ENCODE peak calls at places on chromosome 22, in five cellular contexts. One of them, this sample, is unnamed.

GRCh38 chr22:25567305-25567704 is 2.8 kb downstream of the GRK3 start:
- DNase-seq in WTC11: no peak
- DNase-seq in K562: no peak
- DNase-seq in HepG2: no peak
- DNase-seq in GM12878: no peak
- DNase-seq in this sample: no peak

GRCh38 chr22:27345681-27346080 is 455.9 kb downstream of the MN1 start:
- DNase-seq in WTC11: no peak
- DNase-seq in K562: no peak
- DNase-seq in HepG2: no peak
- DNase-seq in GM12878: no peak
- DNase-seq in this sample: no peak

GRCh38 chr22:48667289-48667688 is 1160.4 kb downstream of the BRD1 start:
- DNase-seq in WTC11: no peak
- DNase-seq in K562: no peak
- DNase-seq in HepG2: no peak
- DNase-seq in GM12878: no peak
- DNase-seq in this sample: no peak

GRCh38 chr22:19430890-19431541 is 517 bp downstream of the HIRA start:
- DNase-seq in WTC11: peak
- DNase-seq in K562: no peak
- DNase-seq in HepG2: peak
- DNase-seq in GM12878: no peak
- DNase-seq in this sample: no peak

GRCh38 chr22:28444659-28445058 is 235.0 kb downstream of the TTC28 start:
- DNase-seq in WTC11: no peak
- DNase-seq in K562: no peak
- DNase-seq in HepG2: no peak
- DNase-seq in GM12878: no peak
- DNase-seq in this sample: no peak

GRCh38 chr22:29700949-29701927 is 18.6 kb upstream of the CABP7 start:
- DNase-seq in WTC11: peak
- DNase-seq in K562: peak
- DNase-seq in HepG2: peak
- DNase-seq in GM12878: no peak
- DNase-seq in this sample: no peak

GRCh38 chr22:48943567-48944432 is 883.9 kb downstream of the BRD1 start:
- DNase-seq in WTC11: peak
- DNase-seq in K562: peak
- DNase-seq in HepG2: peak
- DNase-seq in GM12878: no peak
- DNase-seq in this sample: peak

GRCh38 chr22:22593964-22594656 is 35.0 kb upstream of the PRAME start:
- DNase-seq in WTC11: peak
- DNase-seq in K562: peak
- DNase-seq in HepG2: peak
- DNase-seq in GM12878: no peak
- DNase-seq in this sample: peak

GRCh38 chr22:44862981-44863860 is 110.8 kb downstream of the ARHGAP8 start:
- DNase-seq in WTC11: peak
- DNase-seq in K562: peak
- DNase-seq in HepG2: no peak
- DNase-seq in GM12878: no peak
- DNase-seq in this sample: peak

GRCh38 chr22:44914026-44914721 is 95.6 kb downstream of the PHF21B start:
- DNase-seq in WTC11: no peak
- DNase-seq in K562: no peak
- DNase-seq in HepG2: no peak
- DNase-seq in GM12878: no peak
- DNase-seq in this sample: no peak

GRCh38 chr22:26542831-26543230 is 30.6 kb upstream of the TFIP11 start:
- DNase-seq in WTC11: no peak
- DNase-seq in K562: no peak
- DNase-seq in HepG2: no peak
- DNase-seq in GM12878: no peak
- DNase-seq in this sample: no peak

GRCh38 chr22:22923379-22923778 is 35.8 kb downstream of the IGLL5 start:
- DNase-seq in WTC11: no peak
- DNase-seq in K562: peak
- DNase-seq in HepG2: no peak
- DNase-seq in GM12878: no peak
- DNase-seq in this sample: no peak

GRCh38 chr22:17120281-17120680 is 879 bp downstream of the TMEM121B start:
- DNase-seq in WTC11: peak
- DNase-seq in K562: peak
- DNase-seq in HepG2: no peak
- DNase-seq in GM12878: no peak
- DNase-seq in this sample: peak

GRCh38 chr22:29326481-29326880 is 11.0 kb upstream of the RASL10A start:
- DNase-seq in WTC11: no peak
- DNase-seq in K562: no peak
- DNase-seq in HepG2: no peak
- DNase-seq in GM12878: no peak
- DNase-seq in this sample: no peak

GRCh38 chr22:19167106-19167869 is 11.2 kb downstream of the SLC25A1 start:
- DNase-seq in WTC11: no peak
- DNase-seq in K562: no peak
- DNase-seq in HepG2: no peak
- DNase-seq in GM12878: no peak
- DNase-seq in this sample: no peak

GRCh38 chr22:20439928-20440575 is 2.4 kb upstream of the SCARF2 start:
- DNase-seq in WTC11: no peak
- DNase-seq in K562: no peak
- DNase-seq in HepG2: no peak
- DNase-seq in GM12878: no peak
- DNase-seq in this sample: no peak

GRCh38 chr22:30940655-30941362 is 27.8 kb downstream of the MORC2 start:
- DNase-seq in WTC11: no peak
- DNase-seq in K562: no peak
- DNase-seq in HepG2: no peak
- DNase-seq in GM12878: no peak
- DNase-seq in this sample: no peak

GRCh38 chr22:35208003-35208402 is 49.3 kb upstream of the HMGXB4 start:
- DNase-seq in WTC11: no peak
- DNase-seq in K562: no peak
- DNase-seq in HepG2: no peak
- DNase-seq in GM12878: no peak
- DNase-seq in this sample: no peak
- TF ChIP-seq ATF2 in WTC11: no peak
- TF ChIP-seq ATF2 in K562: no peak
- TF ChIP-seq ATF2 in HepG2: no peak
- TF ChIP-seq ATF2 in GM12878: no peak
- TF ChIP-seq ATF2 in this sample: no peak

DNA sequence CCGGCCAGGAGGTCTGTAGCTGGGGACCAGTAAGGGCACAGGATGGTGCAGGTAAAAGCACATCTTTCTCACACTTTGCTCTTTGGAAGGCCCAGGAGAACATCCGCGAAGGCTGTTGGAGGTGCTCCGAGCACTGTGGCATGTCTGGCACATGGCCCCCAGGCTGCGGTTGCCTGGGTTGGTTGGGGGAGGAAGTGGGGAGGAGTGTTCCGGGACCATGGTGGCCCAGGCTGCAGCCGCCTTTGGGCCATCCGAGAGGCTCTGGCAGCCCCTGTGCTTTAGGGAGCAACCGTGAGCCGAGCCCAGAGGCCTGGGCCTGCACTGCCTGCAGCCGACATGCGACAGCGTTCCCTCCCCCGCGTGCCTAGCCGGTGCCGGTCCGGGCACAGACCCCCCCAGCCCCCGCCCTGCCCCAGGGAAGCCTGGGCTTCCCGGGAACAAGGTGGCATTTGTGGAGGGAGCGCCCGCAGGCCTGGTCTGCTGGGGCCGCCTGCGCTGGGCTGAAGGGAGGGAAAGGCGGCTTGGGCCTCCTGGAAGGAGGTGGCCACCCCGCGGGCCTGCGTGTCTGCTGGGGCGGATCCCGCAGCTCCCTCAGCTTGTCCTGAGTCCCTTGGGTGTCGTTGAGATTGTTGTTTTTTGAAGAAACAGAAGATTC is 57.9 kb downstream of the GRAMD4 start:
- DNase-seq in WTC11: no peak
- DNase-seq in K562: no peak
- DNase-seq in HepG2: no peak
- DNase-seq in GM12878: no peak
- DNase-seq in this sample: no peak
- TF ChIP-seq ATF2 in WTC11: no peak
- TF ChIP-seq ATF2 in K562: no peak
- TF ChIP-seq ATF2 in HepG2: no peak
- TF ChIP-seq ATF2 in GM12878: no peak
- TF ChIP-seq ATF2 in this sample: no peak

DNA sequence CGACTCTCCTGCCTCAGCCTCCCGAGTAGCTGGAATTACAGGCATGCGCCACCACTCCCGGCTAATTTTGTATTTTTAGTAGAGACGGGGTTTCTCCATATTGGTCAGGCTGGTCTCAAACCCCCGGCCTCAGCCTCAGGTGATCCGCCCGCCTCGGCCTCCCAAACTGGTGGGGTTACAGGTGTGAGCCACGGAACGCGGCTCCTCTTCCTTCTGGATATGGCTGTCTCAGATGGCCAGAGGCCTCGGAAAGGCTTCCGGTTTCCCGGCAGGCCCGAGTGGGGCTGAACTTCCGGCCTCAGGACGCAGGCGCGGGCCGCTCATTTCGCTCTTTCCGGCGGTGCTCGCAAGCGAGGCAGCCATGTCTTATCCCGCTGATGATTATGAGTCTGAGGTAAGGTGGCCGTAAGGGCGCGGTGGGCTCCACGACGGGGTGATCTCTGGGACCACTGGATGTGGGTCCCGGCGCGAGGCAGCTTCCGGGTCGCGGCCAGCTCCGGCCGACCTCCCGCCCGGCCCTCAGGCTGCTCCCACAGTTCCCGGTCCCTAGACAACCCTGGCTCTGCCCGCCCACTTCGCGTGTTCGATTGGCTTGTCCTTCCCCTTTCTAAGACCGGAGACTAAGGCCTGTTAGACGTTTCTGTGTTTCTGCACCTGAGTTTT is at the start of gene EIF3L:
- DNase-seq in WTC11: peak
- DNase-seq in K562: peak
- DNase-seq in HepG2: peak
- DNase-seq in GM12878: peak
- DNase-seq in this sample: peak
- TF ChIP-seq ATF2 in WTC11: no peak
- TF ChIP-seq ATF2 in K562: no peak
- TF ChIP-seq ATF2 in HepG2: no peak
- TF ChIP-seq ATF2 in GM12878: no peak
- TF ChIP-seq ATF2 in this sample: no peak

GRCh38 chr22:32286290-32286840 is 31.2 kb upstream of the SLC5A4 start:
- DNase-seq in WTC11: no peak
- DNase-seq in K562: no peak
- DNase-seq in HepG2: no peak
- DNase-seq in GM12878: no peak
- DNase-seq in this sample: no peak

GRCh38 chr22:32281092-32281491 is 25.9 kb upstream of the SLC5A4 start:
- DNase-seq in WTC11: no peak
- DNase-seq in K562: no peak
- DNase-seq in HepG2: no peak
- DNase-seq in GM12878: no peak
- DNase-seq in this sample: no peak
- TF ChIP-seq ATF2 in WTC11: no peak
- TF ChIP-seq ATF2 in K562: no peak
- TF ChIP-seq ATF2 in HepG2: no peak
- TF ChIP-seq ATF2 in GM12878: no peak
- TF ChIP-seq ATF2 in this sample: no peak

GRCh38 chr22:50604256-50604580 is 3.6 kb downstream of the MAPK8IP2 start:
- DNase-seq in WTC11: no peak
- DNase-seq in K562: no peak
- DNase-seq in HepG2: no peak
- DNase-seq in GM12878: no peak
- DNase-seq in this sample: no peak

GRCh38 chr22:50606561-50607365 is 6.2 kb downstream of the MAPK8IP2 start:
- DNase-seq in WTC11: no peak
- DNase-seq in K562: no peak
- DNase-seq in HepG2: no peak
- DNase-seq in GM12878: no peak
- DNase-seq in this sample: no peak

GRCh38 chr22:50606126-50606525 is 5.5 kb downstream of the MAPK8IP2 start:
- DNase-seq in WTC11: no peak
- DNase-seq in K562: no peak
- DNase-seq in HepG2: no peak
- DNase-seq in GM12878: no peak
- DNase-seq in this sample: no peak

GRCh38 chr22:50604623-50605348 is 4.2 kb downstream of the MAPK8IP2 start:
- DNase-seq in WTC11: no peak
- DNase-seq in K562: no peak
- DNase-seq in HepG2: no peak
- DNase-seq in GM12878: no peak
- DNase-seq in this sample: no peak

DNA sequence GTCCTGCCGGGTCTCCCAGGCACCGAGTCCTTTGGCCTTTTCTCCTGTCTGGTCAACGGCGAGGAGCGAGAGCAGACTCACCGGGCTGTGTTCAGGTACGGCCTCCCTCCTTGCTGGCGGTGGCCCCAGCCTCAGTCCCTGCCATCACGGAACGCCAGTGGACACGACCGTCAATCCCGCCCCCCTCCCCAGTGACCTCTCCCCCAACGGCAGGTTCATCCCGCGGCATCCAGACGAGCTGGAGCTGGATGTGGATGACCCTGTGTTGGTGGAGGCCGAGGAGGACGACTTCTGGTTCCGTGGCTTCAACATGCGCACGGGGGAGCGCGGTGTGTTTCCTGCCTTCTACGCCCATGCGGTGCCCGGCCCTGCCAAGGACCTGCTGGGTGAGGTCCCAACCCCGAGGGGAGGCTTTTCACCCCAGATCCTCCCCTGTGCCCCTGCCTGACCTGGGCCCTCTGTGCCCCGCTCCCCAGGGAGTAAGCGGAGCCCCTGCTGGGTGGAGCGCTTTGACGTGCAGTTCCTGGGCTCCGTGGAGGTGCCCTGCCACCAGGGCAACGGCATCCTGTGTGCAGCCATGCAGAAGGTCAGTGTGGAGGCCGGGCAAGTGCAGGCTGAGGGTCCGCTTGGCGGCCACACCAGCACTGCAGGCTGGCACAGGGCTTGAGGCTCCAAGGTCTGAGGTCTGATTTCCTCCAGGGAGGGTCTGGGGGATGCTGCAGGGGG is 4.9 kb downstream of the MAPK8IP2 start:
- DNase-seq in WTC11: no peak
- DNase-seq in K562: no peak
- DNase-seq in HepG2: no peak
- DNase-seq in GM12878: no peak
- DNase-seq in this sample: no peak
- TF ChIP-seq ATF2 in WTC11: no peak
- TF ChIP-seq ATF2 in K562: no peak
- TF ChIP-seq ATF2 in HepG2: no peak
- TF ChIP-seq ATF2 in GM12878: no peak
- TF ChIP-seq ATF2 in this sample: no peak

This sample was measured in H1.